ENCODE peak calls at places on chromosomes 1 and 21, in eight cellular contexts. M, I, A, F, N, K, S and V are unnamed samples.

GRCh38 chr21:26846036-26846931 is 1.1 kb upstream of the ADAMTS1 start:
- DNase-seq in S (peak), K (no peak), F (no peak), M (peak), A (peak), N (peak), I (peak), V (no peak)

GRCh38 chr1:18661404-18662285 is 31.0 kb downstream of the PAX7 start:
- DNase-seq in F (no peak), K (no peak), M (no peak), S (no peak), I (no peak), A (no peak), N (no peak), V (no peak)

GRCh38 chr1:238648756-238649155 is 737.6 kb upstream of the CHRM3 start:
- DNase-seq in K (no peak), M (no peak), F (no peak), I (no peak), A (no peak), S (no peak), N (peak), V (no peak)

GRCh38 chr1:229041946-229042345 is 229.0 kb upstream of the RAB4A start:
- DNase-seq in F (no peak), M (no peak), K (no peak), S (no peak), I (no peak), N (no peak), A (no peak), V (no peak)

GRCh38 chr1:14027099-14027498 is 327.1 kb downstream of the PRDM2 start:
- DNase-seq in S (no peak), K (no peak), M (no peak), I (no peak), F (no peak), N (no peak), A (no peak), V (no peak)

GRCh38 chr1:52237430-52237829 is 95.5 kb downstream of the ZFYVE9 start:
- DNase-seq in N (peak), F (peak), M (peak), K (no peak), A (no peak), S (no peak), I (no peak), V (peak)

GRCh38 chr1:181087400-181087901 is 1.0 kb upstream of the IER5 start:
- DNase-seq in F (no peak), N (no peak), K (no peak), I (no peak), M (no peak), A (no peak), S (no peak), V (no peak)

GRCh38 chr1:169604781-169605560 is 18.7 kb upstream of the F5 start:
- DNase-seq in F (no peak), I (no peak), N (no peak), K (no peak), M (no peak), A (no peak), S (no peak), V (no peak)

GRCh38 chr1:35452086-35452485 is 105.1 kb downstream of the KIAA0319L start:
- DNase-seq in I (peak), A (no peak), M (peak), F (peak), N (no peak), K (no peak), S (no peak), V (no peak)

GRCh38 chr1:226798427-226799411 is 59.6 kb upstream of the ITPKB start:
- DNase-seq in M (no peak), K (no peak), I (no peak), F (no peak), A (no peak), S (no peak), N (no peak), V (no peak)

GRCh38 chr1:219317762-219318353 is 144.2 kb downstream of the LYPLAL1 start:
- DNase-seq in F (no peak), M (no peak), N (no peak), S (no peak), A (no peak), I (no peak), K (peak), V (no peak)

GRCh38 chr1:3553166-3553939 is 58.0 kb downstream of the MEGF6 start:
- DNase-seq in I (no peak), M (peak), S (no peak), N (no peak), F (no peak), A (peak), K (peak), V (no peak)

GRCh38 chr1:158145173-158145719 is 35.4 kb upstream of the CD1D start:
- DNase-seq in S (no peak), I (peak), N (peak), A (peak), F (peak), K (no peak), M (peak), V (peak)

GRCh38 chr1:117599822-117600221 is 6.0 kb upstream of the TENT5C start:
- DNase-seq in F (no peak), I (no peak), K (no peak), A (no peak), M (no peak), N (no peak), S (no peak), V (no peak)

GRCh38 chr1:220353229-220354012 is 81.2 kb upstream of the RAB3GAP2 start:
- DNase-seq in F (no peak), I (no peak), K (no peak), S (no peak), M (no peak), A (no peak), N (no peak), V (no peak)

GRCh38 chr1:66300986-66301451 is 232.9 kb upstream of the SGIP1 start:
- DNase-seq in F (no peak), A (no peak), I (no peak), N (no peak), S (no peak), K (no peak), M (no peak), V (no peak)

GRCh38 chr1:180280617-180281016 is 50.6 kb downstream of the LHX4 start:
- DNase-seq in N (no peak), I (no peak), F (no peak), M (no peak), K (no peak), S (no peak), A (no peak), V (no peak)

GRCh38 chr1:213986020-213986924 is 1.5 kb upstream of the PROX1 start:
- DNase-seq in N (no peak), A (no peak), M (no peak), I (no peak), K (no peak), F (no peak), S (no peak), V (no peak)

GRCh38 chr1:153485880-153486279 is 25.4 kb upstream of the S100A7 start:
- DNase-seq in I (no peak), K (no peak), F (no peak), N (peak), S (no peak), M (no peak), A (peak), V (no peak)

GRCh38 chr1:198699167-198700015 is 60.6 kb downstream of the PTPRC start:
- DNase-seq in S (peak), A (peak), M (no peak), I (peak), N (peak), K (peak), F (no peak), V (no peak)

GRCh38 chr1:7128293-7128692 is 343.0 kb downstream of the CAMTA1 start:
- DNase-seq in K (no peak), A (no peak), N (no peak), M (no peak), S (no peak), I (no peak), F (no peak), V (no peak)

GRCh38 chr1:1440941-1441888 is 5.7 kb downstream of the VWA1 start:
- DNase-seq in M (no peak), N (no peak), I (peak), S (peak), K (no peak), F (no peak), A (peak), V (no peak)

GRCh38 chr1:56137829-56138505 is 441.4 kb downstream of the PLPP3 start:
- DNase-seq in K (no peak), F (no peak), M (no peak), I (no peak), A (no peak), S (no peak), N (peak), V (no peak)

GRCh38 chr1:63717511-63718120 is 56.2 kb upstream of the ROR1 start:
- DNase-seq in N (no peak), M (no peak), S (no peak), F (no peak), A (no peak), I (no peak), K (peak), V (no peak)

GRCh38 chr21:38037416-38037815 is 121.2 kb upstream of the KCNJ6 start:
- DNase-seq in M (no peak), F (peak), I (no peak), K (no peak), S (no peak), A (no peak), N (peak), V (no peak)

GRCh38 chr1:177983824-177984528 is 14.1 kb upstream of the SEC16B start:
- DNase-seq in S (no peak), K (no peak), M (peak), F (peak), I (no peak), N (peak), A (no peak), V (peak)

DNA sequence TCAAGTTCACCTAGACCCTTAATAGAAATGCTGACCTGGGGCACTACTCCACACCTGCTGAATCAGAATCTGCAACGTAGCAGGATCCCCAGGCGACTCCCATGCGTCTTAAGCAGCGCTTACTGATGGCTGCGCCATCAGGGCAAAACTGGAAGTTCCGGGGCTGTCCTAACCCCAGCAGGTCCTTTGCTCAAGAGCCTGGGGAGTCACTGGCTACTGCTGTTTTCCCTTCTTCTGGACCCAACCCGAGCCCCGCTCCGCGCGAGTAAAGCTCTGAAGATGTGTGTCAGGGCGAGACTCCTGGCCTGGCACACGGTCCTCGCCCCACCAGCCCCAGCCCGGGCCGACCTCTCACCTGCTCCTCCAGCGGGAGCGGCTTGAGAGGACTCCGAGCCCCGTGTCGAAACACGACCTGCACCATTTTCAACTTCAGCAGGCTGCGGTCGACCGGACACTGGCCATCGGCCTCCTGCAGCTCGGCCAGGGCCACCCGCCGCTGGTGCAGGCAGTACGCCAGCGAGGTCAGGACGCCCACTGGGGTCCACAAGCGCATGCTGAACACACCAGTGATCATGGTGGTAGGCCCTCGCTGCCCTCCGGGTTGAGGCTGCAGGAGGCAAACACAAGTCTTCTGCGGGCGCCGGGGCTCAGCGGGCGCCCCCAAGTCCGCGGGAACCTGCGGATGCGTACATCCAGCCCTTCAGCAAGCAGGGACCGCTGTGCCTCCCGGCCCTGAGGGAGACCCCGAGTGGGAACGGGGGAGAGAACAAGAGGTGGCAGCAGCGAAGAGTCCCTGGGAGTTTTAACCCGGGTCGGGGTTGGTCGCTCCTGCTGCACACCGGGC is 627 bp downstream of the ACP6 start:
- DNase-seq in N (peak), M (peak), K (peak), S (peak), F (no peak), A (peak), I (no peak), V (no peak)
- TF ChIP-seq CTCF in N (no peak), M (peak), K (no peak), S (no peak), F (no peak), A (no peak), I (no peak), V (no peak)

GRCh38 chr1:202205523-202206190 is 12.1 kb downstream of the LGR6 start:
- DNase-seq in S (no peak), F (no peak), K (no peak), I (no peak), A (no peak), M (no peak), N (no peak), V (no peak)
- TF ChIP-seq CTCF in S (no peak), F (peak), K (no peak), I (no peak), A (peak), M (peak), N (peak), V (no peak)

GRCh38 chr1:108706643-108707042 is 6.1 kb upstream of the FNDC7 start:
- DNase-seq in F (no peak), M (no peak), A (no peak), K (no peak), I (no peak), N (no peak), S (no peak), V (no peak)
- TF ChIP-seq CTCF in F (no peak), M (no peak), A (no peak), K (no peak), I (no peak), N (no peak), S (no peak), V (no peak)

GRCh38 chr1:2459757-2460156 is 16.3 kb upstream of the PLCH2 start:
- DNase-seq in M (no peak), A (peak), F (no peak), I (no peak), K (no peak), S (no peak), N (peak), V (no peak)
- TF ChIP-seq CTCF in M (peak), A (peak), F (no peak), I (no peak), K (no peak), S (no peak), N (peak), V (no peak)